ENCODE peak calls at places on chromosome 18, in ten cellular contexts. G is A549, Z is sigmoid colon, R is spleen, S is keratinocyte, A is HCT116, E is IMR-90, I is heart right ventricle, M is upper lobe of left lung, X is astrocyte. Y is an unnamed sample.

GRCh38 chr18:33802955-33803354 is 224.9 kb downstream of the ASXL3 start:
- DNase-seq in E (no peak), G (no peak), Z (no peak), S (no peak), X (no peak), A (no peak), I (no peak), R (no peak), M (peak; percentile 21), Y (no peak)

GRCh38 chr18:24214144-24214543 is 75.3 kb downstream of the CABYR start:
- DNase-seq in X (no peak), R (no peak), A (no peak), M (no peak), E (no peak), Z (no peak), I (no peak), S (no peak), G (no peak), Y (no peak)

GRCh38 chr18:77197073-77197472 is 52.6 kb upstream of the GALR1 start:
- DNase-seq in A (peak; percentile 13), G (no peak), I (no peak), M (no peak), E (no peak), Z (no peak), R (no peak), S (no peak), X (no peak), Y (no peak)

GRCh38 chr18:69958422-69958821 is 10.7 kb upstream of the CD226 start:
- DNase-seq in M (no peak), I (no peak), R (no peak), X (no peak), E (no peak), A (no peak), S (no peak), G (no peak), Z (no peak), Y (no peak)

GRCh38 chr18:58541789-58542425 is 87.0 kb downstream of the ALPK2 start:
- DNase-seq in S (peak; percentile 96), I (no peak), M (peak; percentile 64), R (no peak), A (peak; percentile 88), Z (no peak), X (peak; percentile 100), G (peak; percentile 73), E (peak; percentile 99), Y (no peak)

GRCh38 chr18:44835555-44836156 is 155.0 kb downstream of the SETBP1 start:
- DNase-seq in E (no peak), Z (peak; percentile 81), M (no peak), S (no peak), G (no peak), X (no peak), A (no peak), I (no peak), R (no peak), Y (no peak)

GRCh38 chr18:70758780-70759179 is 469.9 kb downstream of the SOCS6 start:
- DNase-seq in Z (no peak), E (no peak), G (no peak), R (no peak), M (no peak), A (no peak), X (no peak), S (no peak), I (no peak), Y (no peak)

GRCh38 chr18:35142270-35142605 is 98.6 kb upstream of the ZNF397 start:
- DNase-seq in A (no peak), R (no peak), S (no peak), E (no peak), G (no peak), I (no peak), Z (no peak), M (no peak), X (no peak), Y (no peak)

GRCh38 chr18:35430721-35431441 is 53.7 kb upstream of the ZNF396 start:
- DNase-seq in S (no peak), E (no peak), G (no peak), R (no peak), M (no peak), X (no peak), I (no peak), Z (no peak), A (no peak), Y (no peak)

GRCh38 chr18:62837011-62837410 is 121.7 kb downstream of the PHLPP1 start:
- DNase-seq in G (no peak), I (no peak), E (no peak), R (no peak), X (no peak), Z (no peak), M (no peak), A (no peak), S (no peak), Y (no peak)

GRCh38 chr18:21298351-21298750 is 56.3 kb downstream of the GREB1L start:
- DNase-seq in S (no peak), A (no peak), X (no peak), R (no peak), Z (no peak), G (no peak), I (no peak), M (no peak), E (no peak), Y (no peak)

GRCh38 chr18:76958692-76959341 is 136.5 kb downstream of the ZNF236 start:
- DNase-seq in R (no peak), G (no peak), A (no peak), X (no peak), E (no peak), S (no peak), I (peak; percentile 31), Z (no peak), M (peak; percentile 72), Y (no peak)

GRCh38 chr18:35590935-35591334 is 9.4 kb downstream of the GALNT1 start:
- DNase-seq in I (no peak), X (no peak), Z (no peak), M (no peak), G (no peak), R (no peak), E (peak; percentile 60), A (no peak), S (no peak), Y (no peak)

GRCh38 chr18:69240275-69240674 is 160.4 kb upstream of the DOK6 start:
- DNase-seq in A (no peak), I (no peak), E (no peak), R (no peak), G (no peak), S (no peak), Z (no peak), X (no peak), M (no peak), Y (no peak)

GRCh38 chr18:67728364-67728763 is 211.8 kb upstream of the DSEL start:
- DNase-seq in X (no peak), G (no peak), R (no peak), E (no peak), A (no peak), S (no peak), M (no peak), Z (no peak), I (no peak), Y (no peak)

GRCh38 chr18:68583685-68584084 is 131.2 kb downstream of the TMX3 start:
- DNase-seq in G (no peak), A (no peak), E (no peak), S (no peak), I (no peak), M (no peak), R (no peak), Z (no peak), X (no peak), Y (no peak)

GRCh38 chr18:30763913-30764350 is 278.6 kb downstream of the DSC3 start:
- DNase-seq in I (no peak), M (no peak), A (no peak), X (no peak), G (no peak), S (no peak), E (no peak), R (no peak), Z (no peak), Y (no peak)

GRCh38 chr18:30766053-30766452 is 276.5 kb downstream of the DSC3 start:
- DNase-seq in G (no peak), M (no peak), X (no peak), I (no peak), Z (no peak), E (no peak), R (no peak), A (no peak), S (no peak), Y (no peak)

GRCh38 chr18:30765247-30765646 is 277.3 kb downstream of the DSC3 start:
- DNase-seq in G (no peak), X (no peak), S (no peak), R (no peak), Z (no peak), A (no peak), M (no peak), E (no peak), I (no peak), Y (no peak)
- H3K4me1 ChIP-seq in G (no peaks in the 10 kb centered on the region), X (no peaks in the 10 kb centered on the region), S (no peaks in the 10 kb centered on the region), R (no peaks in the 10 kb centered on the region), Z (peaks cover 10% of the 10 kb centered on the region), A (no peaks in the 10 kb centered on the region), M (no peaks in the 10 kb centered on the region), E (no peaks in the 10 kb centered on the region), I (no peaks in the 10 kb centered on the region), Y (no peaks in the 10 kb centered on the region)

DNA sequence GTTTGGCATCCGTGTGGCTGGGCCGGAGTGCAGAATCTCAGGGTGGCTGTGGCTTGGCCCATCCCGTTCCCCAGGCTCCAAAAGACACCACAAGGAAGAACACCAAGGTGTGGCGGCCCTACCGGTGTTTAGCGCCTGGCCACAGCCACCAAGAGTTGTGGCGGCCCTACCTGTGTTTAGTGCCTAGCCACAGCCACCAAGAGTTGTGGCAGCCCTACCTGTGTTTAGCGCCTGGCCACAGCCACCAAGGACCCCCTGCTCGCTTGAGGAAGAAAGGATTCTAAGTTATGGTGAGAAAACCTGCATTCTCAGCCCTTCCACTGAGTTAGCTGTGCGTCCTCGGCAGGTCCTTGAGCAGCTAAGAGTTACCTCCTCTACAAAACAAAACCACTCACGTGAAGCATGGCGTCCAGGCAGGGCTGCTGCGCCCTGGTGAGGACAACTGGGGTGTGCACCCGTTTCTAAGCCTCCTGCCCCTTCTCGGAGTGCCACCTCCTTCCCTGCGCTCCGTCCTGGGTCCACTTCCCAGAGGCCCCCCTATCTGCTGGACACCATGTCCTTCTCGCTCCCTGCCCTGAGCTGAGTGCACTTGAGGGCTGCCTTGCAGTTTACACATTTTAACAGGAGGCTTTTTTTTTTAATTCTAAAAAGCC is 103.5 kb upstream of the SALL3 start:
- DNase-seq in S (no peak), Z (no peak), I (no peak), R (no peak), X (no peak), E (no peak), M (no peak), A (no peak), G (no peak), Y (no peak)
- H3K9me3 ChIP-seq in S (peaks cover 5% of the 10 kb centered on the region), Z (no peaks in the 10 kb centered on the region), I (no peaks in the 10 kb centered on the region), R (no peaks in the 10 kb centered on the region), X (peaks cover 3% of the 10 kb centered on the region), E (peaks cover 24% of the 10 kb centered on the region), M (no peaks in the 10 kb centered on the region), A (no peaks in the 10 kb centered on the region), G (no peaks in the 10 kb centered on the region), Y (no peaks in the 10 kb centered on the region)

GRCh38 chr18:6368017-6368416 is 46.7 kb downstream of the L3MBTL4 start:
- DNase-seq in E (no peak), M (no peak), X (no peak), Z (no peak), R (no peak), A (no peak), G (no peak), I (no peak), S (no peak), Y (no peak)
- TF ChIP-seq CTCF in E (no peak), M (no peak), X (no peak), Z (no peak), R (no peak), A (no peak), G (no peak), I (no peak), S (no peak), Y (no peak)

GRCh38 chr18:3457261-3457724 is 7.3 kb downstream of the TGIF1 start:
- DNase-seq in S (no peak), X (no peak), R (no peak), E (no peak), Z (no peak), G (peak; percentile 58), A (no peak), M (no peak), I (no peak), Y (no peak)
- H3K4me1 ChIP-seq in S (peaks cover 50% of the 10 kb centered on the region), X (peaks cover 50% of the 10 kb centered on the region), R (peaks cover 60% of the 10 kb centered on the region), E (peaks cover 16% of the 10 kb centered on the region), Z (peaks cover 58% of the 10 kb centered on the region), G (peaks cover 47% of the 10 kb centered on the region), A (peaks cover 40% of the 10 kb centered on the region), M (peaks cover 43% of the 10 kb centered on the region), I (peaks cover 3% of the 10 kb centered on the region), Y (peaks cover 57% of the 10 kb centered on the region)